ENCODE peak calls at places on chromosomes 13 and 19, in eight cellular contexts. G is activated CD8-positive, alpha-beta T cell treated with anti-CD3 and anti-CD28 coated beads for 36 hours; M is neural crest cell; F is OCI-LY7; O is tibial artery; T is AG04449; P is neural progenitor cell; I is WERI-Rb-1. R is an unnamed sample.

GRCh38 chr13:63942372-63942771 is 2526.7 kb upstream of the PCDH20 start:
- DNase-seq in O (no peak), G (no peak), P (no peak), M (no peak), F (no peak), T (no peak), I (no peak), R (no peak)

GRCh38 chr13:36344886-36345437 is 1.2 kb downstream of the SPART start:
- DNase-seq in I (no peak), T (no peak), M (no peak), P (peak), F (no peak), O (no peak), G (peak), R (no peak)

GRCh38 chr19:49590971-49591730 is at the start of gene PRR12:
- DNase-seq in F (peak), I (peak), G (peak), M (peak), P (peak), T (no peak), O (peak), R (peak)

GRCh38 chr19:3434630-3435553 is 45.4 kb downstream of the SMIM24 start:
- DNase-seq in M (peak), O (peak), G (peak), T (peak), F (peak), P (peak), I (no peak), R (peak)

GRCh38 chr13:40169476-40169875 is 497.0 kb downstream of the FOXO1 start:
- DNase-seq in P (no peak), F (no peak), T (no peak), O (no peak), G (no peak), I (no peak), M (no peak), R (no peak)

GRCh38 chr19:38654478-38655079 is 7.1 kb downstream of the ACTN4 start:
- DNase-seq in T (no peak), I (peak), O (no peak), G (no peak), P (no peak), M (no peak), F (no peak), R (no peak)

GRCh38 chr13:31053098-31053497 is 108.6 kb downstream of the HSPH1 start:
- DNase-seq in T (no peak), O (no peak), G (no peak), M (no peak), I (no peak), P (no peak), F (no peak), R (no peak)

GRCh38 chr13:25046274-25046984 is 49.5 kb upstream of the PABPC3 start:
- DNase-seq in T (no peak), P (peak), G (no peak), M (peak), I (peak), O (no peak), F (no peak), R (peak)

GRCh38 chr13:40232321-40232720 is 434.1 kb downstream of the FOXO1 start:
- DNase-seq in T (no peak), F (no peak), O (no peak), I (no peak), M (no peak), P (peak), G (no peak), R (no peak)

GRCh38 chr19:10929402-10929794 is 787 bp downstream of the TIMM29 start:
- DNase-seq in G (peak), F (no peak), T (no peak), M (no peak), O (no peak), I (no peak), P (peak), R (no peak)

GRCh38 chr19:8069116-8069973 is 16.8 kb downstream of the CCL25 start:
- DNase-seq in I (peak), M (peak), F (peak), O (no peak), G (peak), P (peak), T (no peak), R (no peak)
- TF ChIP-seq CTCF in I (peak), M (peak), F (peak), O (no peak), G (peak), P (peak), T (no peak), R (peak)

GRCh38 chr19:16198363-16198636 is 589 bp downstream of the AP1M1 start:
- DNase-seq in T (no peak), F (no peak), O (no peak), P (no peak), M (no peak), G (no peak), I (no peak), R (no peak)

GRCh38 chr19:16200776-16201391 is 3.2 kb downstream of the AP1M1 start:
- DNase-seq in T (no peak), F (no peak), P (no peak), G (peak), M (no peak), O (peak), I (no peak), R (no peak)

GRCh38 chr19:16202320-16203255 is 4.9 kb downstream of the AP1M1 start:
- DNase-seq in O (peak), I (no peak), G (no peak), F (no peak), P (no peak), T (no peak), M (no peak), R (no peak)

GRCh38 chr19:16199275-16199932 is 1.7 kb downstream of the AP1M1 start:
- DNase-seq in T (no peak), O (peak), F (no peak), G (no peak), P (no peak), M (no peak), I (no peak), R (no peak)

DNA sequence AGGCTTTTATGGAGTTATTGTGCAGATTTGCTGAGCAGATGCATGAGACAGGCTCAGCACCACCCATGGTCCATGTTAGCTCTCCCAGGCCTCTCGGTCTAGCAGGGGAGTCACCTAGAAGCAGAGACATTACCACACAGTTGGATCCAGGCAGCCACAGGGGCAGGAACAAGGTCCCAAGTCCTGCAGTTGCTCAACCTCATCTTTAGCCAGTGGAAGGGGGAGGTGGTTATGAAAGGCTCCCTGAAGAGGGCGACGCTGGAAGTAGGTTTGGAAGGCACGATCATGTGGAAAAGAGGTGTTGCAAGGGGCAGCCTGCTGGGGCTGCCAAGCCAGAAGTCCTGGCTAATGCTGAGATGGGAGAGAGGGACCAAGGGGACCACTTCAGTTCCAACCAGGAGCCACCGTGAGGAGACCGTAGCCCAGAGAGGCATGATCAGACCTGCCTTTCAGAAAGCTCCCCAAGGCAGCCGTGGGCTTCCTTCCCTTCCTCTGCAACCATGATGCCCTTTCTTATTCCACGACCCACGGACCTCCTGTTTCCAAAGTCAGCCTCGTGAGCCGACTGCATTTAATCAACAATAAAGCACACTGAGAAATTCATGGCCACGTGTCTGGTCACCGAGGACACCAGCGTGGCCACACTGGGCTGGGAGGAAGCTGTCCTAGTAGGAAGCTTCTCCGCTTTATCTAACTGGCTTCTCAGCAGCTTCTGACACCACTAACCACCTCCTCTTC is 2.5 kb downstream of the AP1M1 start:
- DNase-seq in T (no peak), P (no peak), M (no peak), F (no peak), G (no peak), O (peak), I (no peak), R (no peak)
- TF ChIP-seq CTCF in T (no peak), P (no peak), M (no peak), F (no peak), G (no peak), O (no peak), I (no peak), R (no peak)

GRCh38 chr13:108618233-108618632 is 11.2 kb upstream of the MYO16 start:
- DNase-seq in M (no peak), O (no peak), T (no peak), I (no peak), F (no peak), G (no peak), P (no peak), R (no peak)
- TF ChIP-seq CTCF in M (no peak), O (no peak), T (no peak), I (no peak), F (no peak), G (no peak), P (no peak), R (no peak)

DNA sequence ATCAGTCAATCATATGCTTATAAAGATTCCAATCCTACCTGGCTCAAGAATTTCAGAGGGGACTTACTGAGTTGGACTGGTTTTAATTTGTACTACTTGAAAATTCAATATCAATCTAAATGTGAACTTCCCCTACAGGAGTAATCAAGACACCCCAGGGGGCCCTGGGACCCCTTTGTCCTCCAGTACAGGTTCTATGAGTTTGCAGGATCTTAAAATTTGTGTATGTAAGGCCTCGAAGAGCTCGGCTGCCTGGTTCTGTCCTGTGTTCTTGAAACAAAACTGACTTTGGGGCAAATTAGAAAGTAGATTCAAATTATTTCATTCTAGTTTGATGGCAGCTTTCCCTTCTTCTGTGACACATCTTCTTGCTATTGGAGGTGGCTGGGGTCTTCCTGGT is 261.3 kb downstream of the KCNRG start:
- DNase-seq in T (no peak), O (no peak), M (no peak), F (no peak), I (no peak), G (no peak), P (no peak), R (no peak)
- TF ChIP-seq CTCF in T (no peak), O (no peak), M (no peak), F (no peak), I (no peak), G (no peak), P (no peak), R (no peak)

GRCh38 chr13:32262619-32263018 is 52.5 kb downstream of the ZAR1L start:
- DNase-seq in M (no peak), T (no peak), G (no peak), O (no peak), P (no peak), F (no peak), I (no peak), R (no peak)
- TF ChIP-seq CTCF in M (no peak), T (no peak), G (no peak), O (no peak), P (no peak), F (no peak), I (no peak), R (no peak)

GRCh38 chr19:51807925-51808324 is 13.0 kb downstream of the FPR3 start:
- DNase-seq in I (no peak), M (no peak), F (no peak), O (no peak), P (no peak), T (no peak), G (no peak), R (no peak)

GRCh38 chr19:51808333-51808986 is 13.5 kb downstream of the FPR3 start:
- DNase-seq in P (no peak), O (no peak), I (no peak), M (no peak), T (no peak), F (no peak), G (no peak), R (no peak)

GRCh38 chr19:51810228-51810627 is 15.3 kb downstream of the FPR3 start:
- DNase-seq in G (no peak), T (no peak), P (no peak), M (no peak), O (no peak), F (no peak), I (peak), R (no peak)

GRCh38 chr19:51809787-51810186 is 14.8 kb downstream of the FPR3 start:
- DNase-seq in I (no peak), T (no peak), O (no peak), M (no peak), P (no peak), G (no peak), F (no peak), R (no peak)

DNA sequence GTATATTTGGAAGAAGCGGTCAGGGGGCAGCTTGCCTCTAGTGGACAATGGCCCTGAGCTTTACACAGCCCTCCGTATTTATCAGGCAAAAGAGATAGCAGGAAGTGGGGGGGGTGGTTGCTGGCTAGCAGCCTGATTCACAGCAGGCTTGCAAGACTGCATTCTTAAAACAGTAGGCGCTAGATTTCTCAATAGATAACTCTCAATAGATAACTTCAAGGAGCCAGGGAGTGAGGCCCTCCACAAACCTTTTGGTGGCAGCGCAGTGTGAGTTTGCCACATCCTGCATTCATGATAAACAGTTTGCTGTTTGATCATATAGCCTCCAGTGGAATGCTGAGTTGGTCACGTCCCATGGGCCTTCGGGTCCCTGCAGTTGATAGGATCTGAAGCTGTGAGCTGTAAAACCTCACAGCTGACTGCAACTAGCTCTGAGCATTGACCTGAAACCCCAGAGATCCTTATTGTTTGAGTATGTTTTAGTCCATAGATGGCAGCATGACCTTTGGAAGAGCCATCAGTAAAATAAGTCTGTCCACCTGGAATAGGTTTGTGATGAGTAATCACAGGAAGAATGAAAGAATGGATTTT is 12.2 kb downstream of the FPR3 start:
- DNase-seq in T (no peak), I (no peak), G (no peak), O (no peak), P (no peak), F (no peak), M (no peak), R (no peak)
- TF ChIP-seq CTCF in T (no peak), I (no peak), G (no peak), O (no peak), P (no peak), F (no peak), M (no peak), R (no peak)